ENCODE peak calls at places on chromosomes 13 and 19, in six cellular contexts. E is aorta, L is caudate nucleus, A is SK-N-SH, U is gastrocnemius medialis, J is pancreas. V is an unnamed sample.

GRCh38 chr13:113637262-113638160 is 20.5 kb downstream of the ATP4B start:
- DNase-seq in E (peak), L (no peak), A (no peak), U (no peak), J (peak), V (peak)

GRCh38 chr13:32203736-32204135 is 111.4 kb downstream of the ZAR1L start:
- DNase-seq in E (no peak), L (no peak), A (no peak), U (no peak), J (no peak), V (no peak)

GRCh38 chr13:62997038-62997619 is 1581.5 kb upstream of the PCDH20 start:
- DNase-seq in E (no peak), L (no peak), A (no peak), U (no peak), J (no peak), V (no peak)

GRCh38 chr19:37980419-37980975 is 73.5 kb downstream of the SIPA1L3 start:
- DNase-seq in E (peak), L (no peak), A (no peak), U (no peak), J (no peak), V (peak)

GRCh38 chr13:25608181-25608580 is 236.4 kb downstream of the ATP8A2 start:
- DNase-seq in E (no peak), L (no peak), A (no peak), U (no peak), J (no peak), V (no peak)

GRCh38 chr13:91722267-91722884 is 324.0 kb downstream of the GPC5 start:
- DNase-seq in E (no peak), L (no peak), A (peak), U (no peak), J (no peak), V (no peak)

GRCh38 chr13:77980592-77980991 is 62.0 kb upstream of the EDNRB start:
- DNase-seq in E (no peak), L (no peak), A (no peak), U (no peak), J (no peak), V (no peak)

GRCh38 chr19:10874019-10874418 is 2.7 kb downstream of the CARM1 start:
- DNase-seq in E (no peak), L (no peak), A (no peak), U (no peak), J (no peak), V (no peak)

GRCh38 chr19:12838182-12838890 is at the start of gene MAST1:
- DNase-seq in E (no peak), L (no peak), A (peak), U (no peak), J (peak), V (no peak)

GRCh38 chr19:38062959-38063786 is 156.2 kb downstream of the SIPA1L3 start:
- DNase-seq in E (no peak), L (no peak), A (peak), U (no peak), J (no peak), V (no peak)

GRCh38 chr13:114185182-114185971 is 6.3 kb downstream of the CFAP97D2 start:
- DNase-seq in E (no peak), L (no peak), A (no peak), U (no peak), J (no peak), V (no peak)

GRCh38 chr13:32261567-32261966 is 53.6 kb downstream of the ZAR1L start:
- DNase-seq in E (peak), L (no peak), A (peak), U (peak), J (peak), V (peak)

GRCh38 chr13:27476943-27477681 is 26.7 kb upstream of the MTIF3 start:
- DNase-seq in E (no peak), L (no peak), A (no peak), U (no peak), J (peak), V (no peak)

GRCh38 chr19:53394522-53394973 is 401 bp upstream of the ZNF765 start:
- DNase-seq in E (peak), L (no peak), A (peak), U (no peak), J (peak), V (peak)

GRCh38 chr13:76812206-76812882 is 73.9 kb downstream of the KCTD12 start:
- DNase-seq in E (no peak), L (no peak), A (peak), U (peak), J (no peak), V (peak)

GRCh38 chr19:4988770-4989251 is 19.9 kb downstream of the KDM4B start:
- DNase-seq in E (peak), L (no peak), A (no peak), U (no peak), J (no peak), V (no peak)

GRCh38 chr19:14030997-14031718 is 404 bp upstream of the IL27RA start:
- DNase-seq in E (no peak), L (no peak), A (peak), U (no peak), J (no peak), V (no peak)

GRCh38 chr19:33221641-33222040 is 4.0 kb downstream of the SLC7A10 start:
- DNase-seq in E (no peak), L (no peak), A (no peak), U (no peak), J (no peak), V (no peak)

GRCh38 chr13:49733181-49733951 is 42.1 kb upstream of the EBPL start:
- DNase-seq in E (no peak), L (no peak), A (no peak), U (peak), J (no peak), V (no peak)

GRCh38 chr13:99983401-99984133 is 2.0 kb downstream of the ZIC2 start:
- DNase-seq in E (no peak), L (no peak), A (peak), U (no peak), J (no peak), V (no peak)

GRCh38 chr13:99981115-99982020 is at the start of gene ZIC2:
- DNase-seq in E (no peak), L (no peak), A (peak), U (no peak), J (no peak), V (no peak)

GRCh38 chr13:99982021-99982740 is 597 bp downstream of the ZIC2 start:
- DNase-seq in E (no peak), L (no peak), A (peak), U (no peak), J (no peak), V (no peak)

GRCh38 chr13:99984134-99984462 is 2.5 kb downstream of the ZIC2 start:
- DNase-seq in E (no peak), L (no peak), A (peak), U (no peak), J (no peak), V (no peak)

DNA sequence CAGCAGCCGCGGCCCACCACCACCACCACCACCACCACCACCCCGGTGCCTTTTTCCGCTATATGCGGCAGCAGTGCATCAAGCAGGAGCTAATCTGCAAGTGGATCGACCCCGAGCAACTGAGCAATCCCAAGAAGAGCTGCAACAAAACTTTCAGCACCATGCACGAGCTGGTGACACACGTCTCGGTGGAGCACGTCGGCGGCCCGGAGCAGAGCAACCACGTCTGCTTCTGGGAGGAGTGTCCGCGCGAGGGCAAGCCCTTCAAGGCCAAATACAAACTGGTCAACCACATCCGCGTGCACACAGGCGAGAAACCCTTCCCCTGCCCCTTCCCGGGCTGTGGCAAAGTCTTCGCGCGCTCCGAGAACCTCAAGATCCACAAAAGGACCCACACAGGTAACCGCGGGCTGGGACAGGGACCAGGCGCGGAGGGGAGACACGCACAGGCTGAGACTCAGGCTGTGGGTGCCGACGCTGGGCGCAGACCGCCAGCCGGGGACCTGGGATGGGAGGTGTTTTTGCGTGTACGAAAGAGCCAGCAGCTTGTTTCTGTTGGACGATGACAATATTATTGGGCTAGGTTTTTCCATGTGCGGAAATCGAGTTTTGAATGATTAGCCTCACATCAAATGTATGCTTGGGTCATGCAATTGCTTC is 1.3 kb downstream of the ZIC2 start:
- DNase-seq in E (no peak), L (no peak), A (peak), U (no peak), J (no peak), V (no peak)
- H3K27ac ChIP-seq in E (no peak), L (peak), A (no peak), U (no peak), J (no peak), V (no peak)

DNA sequence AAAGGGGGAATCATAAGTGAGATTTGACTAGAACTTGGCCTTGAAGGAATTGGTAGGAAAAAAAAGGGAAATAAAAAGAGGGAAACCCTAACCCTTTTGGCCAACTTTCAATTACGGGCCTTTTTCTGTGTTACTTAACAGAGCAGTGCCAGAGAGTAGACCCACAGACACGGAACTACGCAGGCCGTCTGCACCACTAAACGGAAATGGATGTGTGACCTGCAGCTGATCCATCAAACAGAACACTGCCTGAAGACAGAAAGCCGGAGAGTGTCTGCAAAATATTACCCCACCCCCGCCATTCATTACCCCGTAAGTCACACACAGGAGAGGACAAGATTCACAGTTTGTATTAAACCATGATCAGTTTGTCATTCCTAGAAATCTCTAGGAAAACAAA is 424.8 kb downstream of the IRS2 start:
- DNase-seq in E (no peak), L (no peak), A (peak), U (no peak), J (no peak), V (no peak)
- H3K27ac ChIP-seq in E (no peak), L (no peak), A (peak), U (no peak), J (no peak), V (no peak)

GRCh38 chr13:42272776-42273175 is 824 bp downstream of the AKAP11 start:
- DNase-seq in E (no peak), L (no peak), A (no peak), U (no peak), J (no peak), V (no peak)
- H3K27ac ChIP-seq in E (peak), L (no peak), A (peak), U (peak), J (peak), V (peak)

GRCh38 chr19:20179946-20180345 is 12.9 kb downstream of the ZNF486 start:
- DNase-seq in E (no peak), L (no peak), A (no peak), U (no peak), J (no peak), V (no peak)
- H3K27ac ChIP-seq in E (no peak), L (no peak), A (no peak), U (no peak), J (no peak), V (no peak)

GRCh38 chr19:55398200-55398947 is 9.2 kb downstream of the UBE2S start:
- DNase-seq in E (no peak), L (no peak), A (no peak), U (no peak), J (no peak), V (no peak)
- H3K27ac ChIP-seq in E (no peak), L (no peak), A (no peak), U (no peak), J (no peak), V (no peak)

GRCh38 chr19:29675120-29675649 is 9.9 kb downstream of the PLEKHF1 start:
- DNase-seq in E (no peak), L (no peak), A (no peak), U (no peak), J (no peak), V (peak)

GRCh38 chr19:29675650-29676186 is 10.5 kb downstream of the PLEKHF1 start:
- DNase-seq in E (no peak), L (no peak), A (no peak), U (peak), J (no peak), V (peak)

GRCh38 chr19:29678484-29679106 is 13.3 kb downstream of the PLEKHF1 start:
- DNase-seq in E (no peak), L (no peak), A (peak), U (peak), J (no peak), V (peak)

GRCh38 chr19:29676586-29676985 is 11.3 kb downstream of the PLEKHF1 start:
- DNase-seq in E (no peak), L (no peak), A (no peak), U (peak), J (no peak), V (peak)

DNA sequence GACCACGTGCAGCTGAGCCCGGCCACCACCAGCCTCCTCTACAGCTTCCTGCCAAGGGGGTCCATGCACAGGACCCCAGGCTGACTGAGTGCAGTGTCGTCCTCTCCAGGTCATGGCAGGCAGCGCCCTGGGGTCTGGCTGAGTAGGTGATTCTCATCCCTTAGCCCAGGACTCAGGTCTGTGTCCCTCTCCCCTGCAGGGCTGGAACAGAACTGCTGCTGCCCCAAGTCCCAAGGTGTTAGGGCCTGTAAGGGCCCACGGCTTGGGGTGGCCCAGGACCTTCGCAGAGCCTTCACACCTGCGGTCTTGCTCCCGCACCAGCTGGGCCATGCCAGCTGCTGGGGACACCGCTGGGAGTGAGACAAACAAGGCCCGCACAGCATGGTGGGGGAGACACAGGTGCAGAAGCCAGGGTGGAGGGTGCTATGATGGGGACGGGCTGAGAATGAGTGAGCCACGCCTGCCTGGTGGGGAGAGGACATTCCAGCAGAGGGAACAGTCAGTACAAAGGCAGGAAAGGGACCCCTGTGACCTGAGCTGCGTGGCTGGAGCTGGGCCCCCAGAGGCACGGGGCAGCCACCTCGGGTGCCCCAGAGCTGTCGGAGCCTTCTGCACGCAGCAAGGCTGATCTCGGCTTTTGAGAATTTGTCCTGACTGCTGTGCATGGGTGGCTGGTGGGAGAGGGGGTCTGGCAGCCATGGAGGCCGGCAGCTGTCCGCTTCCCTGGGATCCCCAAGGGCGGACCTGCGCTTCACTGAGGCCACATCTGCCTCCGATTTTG is 11.9 kb downstream of the PLEKHF1 start:
- DNase-seq in E (no peak), L (no peak), A (no peak), U (peak), J (no peak), V (peak)
- H3K27ac ChIP-seq in E (no peak), L (peak), A (no peak), U (peak), J (peak), V (peak)

GRCh38 chr19:40348961-40349507 is 539 bp downstream of the PLD3 start:
- DNase-seq in E (no peak), L (no peak), A (peak), U (peak), J (no peak), V (no peak)
- H3K27ac ChIP-seq in E (no peak), L (peak), A (peak), U (peak), J (peak), V (peak)